ENCODE peak calls at places on chromosome 13, in nine cellular contexts. One of them, this sample, is unnamed. For H3K27me3 and H3K4me1, the result is how much of the 10 kb centered on the place peaks cover.

GRCh38 chr13:79527698-79528097 is 46.7 kb downstream of the NDFIP2 start:
- DNase-seq in endothelial cell of umbilical vein: no peak
- DNase-seq in DND-41: no peak
- DNase-seq in hepatocyte: no peak
- DNase-seq in fibroblast of lung: no peak
- DNase-seq in BE2C: no peak
- DNase-seq in cardiac muscle cell: no peak
- DNase-seq in PC-3: no peak
- DNase-seq in mammary epithelial cell: no peak
- DNase-seq in this sample: no peak

GRCh38 chr13:43865892-43866291 is 13.6 kb downstream of the CCDC122 start:
- DNase-seq in endothelial cell of umbilical vein: no peak
- DNase-seq in DND-41: no peak
- DNase-seq in hepatocyte: no peak
- DNase-seq in fibroblast of lung: peak
- DNase-seq in BE2C: no peak
- DNase-seq in cardiac muscle cell: peak
- DNase-seq in PC-3: peak
- DNase-seq in mammary epithelial cell: peak
- DNase-seq in this sample: peak

GRCh38 chr13:63088226-63088625 is 1672.6 kb upstream of the PCDH20 start:
- DNase-seq in endothelial cell of umbilical vein: no peak
- DNase-seq in DND-41: no peak
- DNase-seq in hepatocyte: no peak
- DNase-seq in fibroblast of lung: peak
- DNase-seq in BE2C: peak
- DNase-seq in cardiac muscle cell: peak
- DNase-seq in PC-3: no peak
- DNase-seq in mammary epithelial cell: no peak
- DNase-seq in this sample: no peak

GRCh38 chr13:99015606-99016520 is 38.0 kb upstream of the DOCK9 start:
- DNase-seq in endothelial cell of umbilical vein: no peak
- DNase-seq in DND-41: peak
- DNase-seq in hepatocyte: no peak
- DNase-seq in fibroblast of lung: no peak
- DNase-seq in BE2C: no peak
- DNase-seq in cardiac muscle cell: no peak
- DNase-seq in PC-3: no peak
- DNase-seq in mammary epithelial cell: no peak
- DNase-seq in this sample: no peak

GRCh38 chr13:90640976-90641375 is 706.5 kb upstream of the MIR17HG start:
- DNase-seq in endothelial cell of umbilical vein: no peak
- DNase-seq in DND-41: no peak
- DNase-seq in hepatocyte: no peak
- DNase-seq in fibroblast of lung: peak
- DNase-seq in BE2C: no peak
- DNase-seq in cardiac muscle cell: peak
- DNase-seq in PC-3: peak
- DNase-seq in mammary epithelial cell: peak
- DNase-seq in this sample: peak

GRCh38 chr13:57314897-57315520 is 148.0 kb downstream of the PRR20E start:
- DNase-seq in endothelial cell of umbilical vein: no peak
- DNase-seq in DND-41: no peak
- DNase-seq in hepatocyte: no peak
- DNase-seq in fibroblast of lung: no peak
- DNase-seq in BE2C: no peak
- DNase-seq in cardiac muscle cell: no peak
- DNase-seq in PC-3: peak
- DNase-seq in mammary epithelial cell: no peak
- DNase-seq in this sample: no peak

GRCh38 chr13:113855012-113855921 is 8.6 kb downstream of the GAS6 start:
- DNase-seq in endothelial cell of umbilical vein: no peak
- DNase-seq in DND-41: peak
- DNase-seq in hepatocyte: no peak
- DNase-seq in fibroblast of lung: no peak
- DNase-seq in BE2C: no peak
- DNase-seq in cardiac muscle cell: no peak
- DNase-seq in PC-3: no peak
- DNase-seq in mammary epithelial cell: no peak
- DNase-seq in this sample: no peak

GRCh38 chr13:97015661-97016350 is 21.5 kb upstream of the OXGR1 start:
- DNase-seq in endothelial cell of umbilical vein: no peak
- DNase-seq in DND-41: peak
- DNase-seq in hepatocyte: no peak
- DNase-seq in fibroblast of lung: no peak
- DNase-seq in BE2C: no peak
- DNase-seq in cardiac muscle cell: no peak
- DNase-seq in PC-3: no peak
- DNase-seq in mammary epithelial cell: no peak
- DNase-seq in this sample: no peak

GRCh38 chr13:110371550-110372465 is 64.7 kb downstream of the COL4A2 start:
- DNase-seq in endothelial cell of umbilical vein: peak
- DNase-seq in DND-41: no peak
- DNase-seq in hepatocyte: no peak
- DNase-seq in fibroblast of lung: no peak
- DNase-seq in BE2C: peak
- DNase-seq in cardiac muscle cell: peak
- DNase-seq in PC-3: no peak
- DNase-seq in mammary epithelial cell: peak
- DNase-seq in this sample: no peak

GRCh38 chr13:96551540-96551939 is 442.7 kb downstream of the OXGR1 start:
- DNase-seq in endothelial cell of umbilical vein: no peak
- DNase-seq in DND-41: no peak
- DNase-seq in hepatocyte: peak
- DNase-seq in fibroblast of lung: peak
- DNase-seq in BE2C: no peak
- DNase-seq in cardiac muscle cell: no peak
- DNase-seq in PC-3: peak
- DNase-seq in mammary epithelial cell: no peak
- DNase-seq in this sample: no peak

GRCh38 chr13:24050292-24050711 is 110.2 kb upstream of the SPATA13 start:
- DNase-seq in endothelial cell of umbilical vein: no peak
- DNase-seq in DND-41: no peak
- DNase-seq in hepatocyte: no peak
- DNase-seq in fibroblast of lung: peak
- DNase-seq in BE2C: no peak
- DNase-seq in cardiac muscle cell: peak
- DNase-seq in PC-3: peak
- DNase-seq in mammary epithelial cell: peak
- DNase-seq in this sample: peak

GRCh38 chr13:27869436-27870090 is 50.2 kb upstream of the PDX1 start:
- DNase-seq in endothelial cell of umbilical vein: no peak
- DNase-seq in DND-41: no peak
- DNase-seq in hepatocyte: no peak
- DNase-seq in fibroblast of lung: no peak
- DNase-seq in BE2C: no peak
- DNase-seq in cardiac muscle cell: no peak
- DNase-seq in PC-3: no peak
- DNase-seq in mammary epithelial cell: no peak
- DNase-seq in this sample: no peak

DNA sequence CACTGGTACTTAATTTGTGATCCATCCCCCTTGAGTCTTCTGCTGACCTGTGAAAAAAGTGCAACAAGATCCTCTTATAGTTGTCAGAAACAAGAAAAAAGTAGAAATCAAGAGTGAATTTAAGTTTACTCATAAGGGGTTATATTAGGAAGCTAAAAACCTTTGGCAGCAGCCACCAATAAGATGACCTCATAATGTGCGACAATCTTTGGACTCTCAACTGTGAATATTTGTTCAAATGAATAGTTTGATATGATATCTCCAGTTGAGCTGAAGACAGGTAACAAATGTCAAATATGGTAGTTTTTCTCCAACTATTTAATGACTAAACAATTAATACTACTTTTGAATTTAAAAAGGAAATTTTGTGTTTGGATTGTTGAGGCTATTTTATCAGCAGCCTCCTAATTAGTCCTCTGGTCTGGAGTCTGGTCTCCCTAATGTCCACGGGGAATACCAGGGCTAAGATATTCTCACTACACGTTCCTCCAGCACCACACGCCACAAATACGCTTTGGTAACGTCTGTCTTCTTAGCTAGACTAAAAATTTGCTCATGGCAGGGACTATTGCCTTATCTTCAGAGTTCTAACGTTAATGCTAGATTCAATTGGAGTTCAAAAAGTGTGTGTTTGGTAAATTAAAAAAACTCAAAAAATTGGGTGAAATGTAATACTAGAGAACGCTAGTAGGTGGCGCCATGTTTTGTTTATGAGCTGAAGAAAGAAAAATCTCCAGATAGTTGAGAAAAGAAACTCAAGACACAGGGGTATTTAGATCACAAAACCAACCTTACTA is 51.0 kb upstream of the PDX1 start:
- DNase-seq in endothelial cell of umbilical vein: peak
- DNase-seq in DND-41: no peak
- DNase-seq in hepatocyte: peak
- DNase-seq in fibroblast of lung: peak
- DNase-seq in BE2C: no peak
- DNase-seq in cardiac muscle cell: peak
- DNase-seq in PC-3: peak
- DNase-seq in mammary epithelial cell: no peak
- DNase-seq in this sample: no peak
- TF ChIP-seq CTCF in endothelial cell of umbilical vein: peak
- TF ChIP-seq CTCF in DND-41: peak
- TF ChIP-seq CTCF in hepatocyte: peak
- TF ChIP-seq CTCF in fibroblast of lung: peak
- TF ChIP-seq CTCF in BE2C: peak
- TF ChIP-seq CTCF in cardiac muscle cell: peak
- TF ChIP-seq CTCF in PC-3: peak
- TF ChIP-seq CTCF in mammary epithelial cell: peak
- TF ChIP-seq CTCF in this sample: peak

DNA sequence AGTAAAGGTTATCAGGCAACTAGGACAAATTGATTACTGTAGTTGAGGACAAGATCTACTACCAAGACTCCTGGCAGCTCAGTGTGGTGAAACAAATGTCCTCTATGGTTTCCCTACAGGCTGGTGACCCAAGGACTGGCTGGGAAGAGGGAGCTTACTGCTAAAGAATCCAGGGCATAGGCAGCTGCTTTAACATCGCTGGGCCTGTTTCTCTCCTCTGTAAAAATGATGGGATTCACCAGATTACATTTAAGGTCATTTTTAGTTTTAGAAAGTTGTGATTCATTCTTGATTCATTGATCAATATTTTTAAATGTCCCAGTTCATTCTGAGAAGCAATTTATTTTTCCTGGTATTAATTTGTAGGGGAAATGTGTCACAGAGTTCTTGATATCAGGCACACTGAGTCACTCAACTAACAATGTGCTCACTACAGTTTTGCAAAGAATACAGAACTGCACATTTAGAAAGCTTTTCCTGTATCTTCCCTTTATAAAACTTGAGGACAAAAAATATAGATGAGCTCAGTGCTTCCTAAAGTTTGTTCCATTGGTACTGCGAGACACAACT is 19.6 kb upstream of the FAM124A start:
- DNase-seq in endothelial cell of umbilical vein: peak
- DNase-seq in DND-41: no peak
- DNase-seq in hepatocyte: no peak
- DNase-seq in fibroblast of lung: no peak
- DNase-seq in BE2C: no peak
- DNase-seq in cardiac muscle cell: no peak
- DNase-seq in PC-3: peak
- DNase-seq in mammary epithelial cell: no peak
- DNase-seq in this sample: no peak
- H3K27me3 ChIP-seq in endothelial cell of umbilical vein: under half
- H3K27me3 ChIP-seq in DND-41: under half
- H3K27me3 ChIP-seq in hepatocyte: under half
- H3K27me3 ChIP-seq in fibroblast of lung: under half
- H3K27me3 ChIP-seq in BE2C: under half
- H3K27me3 ChIP-seq in cardiac muscle cell: under half
- H3K27me3 ChIP-seq in PC-3: under half
- H3K27me3 ChIP-seq in mammary epithelial cell: under half
- H3K27me3 ChIP-seq in this sample: under half

DNA sequence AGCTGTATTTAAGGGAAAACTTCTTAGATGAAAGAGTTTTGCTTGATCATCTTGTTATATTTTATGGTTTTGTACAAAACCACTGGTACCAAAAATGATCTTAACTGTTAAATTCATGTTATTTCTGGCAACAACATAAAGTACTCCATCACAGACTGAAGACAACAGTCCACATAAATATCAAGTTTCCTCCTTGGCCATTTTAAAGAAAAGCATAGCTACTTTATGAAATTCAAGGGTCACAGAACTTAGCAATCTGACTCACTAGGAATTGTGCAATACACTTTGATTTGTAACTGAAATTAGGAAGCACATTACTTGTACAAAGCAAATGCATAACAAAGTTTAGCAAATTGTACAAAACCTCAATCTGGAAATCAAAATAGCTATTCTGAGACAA is 66.2 kb downstream of the TBC1D4 start:
- DNase-seq in endothelial cell of umbilical vein: peak
- DNase-seq in DND-41: no peak
- DNase-seq in hepatocyte: no peak
- DNase-seq in fibroblast of lung: peak
- DNase-seq in BE2C: no peak
- DNase-seq in cardiac muscle cell: peak
- DNase-seq in PC-3: peak
- DNase-seq in mammary epithelial cell: peak
- DNase-seq in this sample: peak
- H3K4me1 ChIP-seq in endothelial cell of umbilical vein: under half
- H3K4me1 ChIP-seq in DND-41: under half
- H3K4me1 ChIP-seq in hepatocyte: under half
- H3K4me1 ChIP-seq in fibroblast of lung: under half
- H3K4me1 ChIP-seq in BE2C: under half
- H3K4me1 ChIP-seq in cardiac muscle cell: half or more
- H3K4me1 ChIP-seq in PC-3: half or more
- H3K4me1 ChIP-seq in mammary epithelial cell: under half
- H3K4me1 ChIP-seq in this sample: under half

GRCh38 chr13:88887045-88887662 is 1216.0 kb downstream of the SLITRK5 start:
- DNase-seq in endothelial cell of umbilical vein: no peak
- DNase-seq in DND-41: no peak
- DNase-seq in hepatocyte: no peak
- DNase-seq in fibroblast of lung: no peak
- DNase-seq in BE2C: peak
- DNase-seq in cardiac muscle cell: no peak
- DNase-seq in PC-3: no peak
- DNase-seq in mammary epithelial cell: no peak
- DNase-seq in this sample: no peak
- TF ChIP-seq CTCF in endothelial cell of umbilical vein: no peak
- TF ChIP-seq CTCF in DND-41: no peak
- TF ChIP-seq CTCF in hepatocyte: no peak
- TF ChIP-seq CTCF in fibroblast of lung: no peak
- TF ChIP-seq CTCF in BE2C: peak
- TF ChIP-seq CTCF in cardiac muscle cell: no peak
- TF ChIP-seq CTCF in PC-3: peak
- TF ChIP-seq CTCF in mammary epithelial cell: no peak
- TF ChIP-seq CTCF in this sample: no peak

This sample was measured in foreskin keratinocyte.